ENCODE peak calls at places on chromosome 11, in four cellular contexts. T is thoracic aorta; E is aorta; D is CD8-positive, alpha-beta memory T cell. G is an unnamed sample. For H3K4me1, the result is how much of the 10 kb centered on the place peaks cover.

GRCh38 chr11:76560219-76560618 is 110.3 kb downstream of the LRRC32 start:
- DNase-seq in T (no peak), E (no peak), D (no peak), G (no peak)

GRCh38 chr11:86594746-86595145 is 77.7 kb downstream of the ME3 start:
- DNase-seq in D (no peak), T (no peak), E (no peak), G (no peak)

GRCh38 chr11:83827520-83827919 is 541.4 kb upstream of the CCDC90B start:
- DNase-seq in E (no peak), T (no peak), D (no peak), G (no peak)

GRCh38 chr11:116473236-116473769 is 299.5 kb downstream of the BUD13 start:
- DNase-seq in T (no peak), D (no peak), E (no peak), G (no peak)

GRCh38 chr11:94781822-94782221 is 13.7 kb downstream of the AMOTL1 start:
- DNase-seq in T (no peak), D (no peak), E (no peak), G (no peak)

GRCh38 chr11:2464451-2465165 is 19.8 kb downstream of the KCNQ1 start:
- DNase-seq in T (no peak), D (no peak), E (no peak), G (no peak)

GRCh38 chr11:67056640-67057409 is at the start of gene RHOD:
- DNase-seq in T (no peak), D (no peak), E (peak), G (peak)

GRCh38 chr11:506950-507726 is at the start of gene RNH1:
- DNase-seq in D (peak), T (peak), E (peak), G (peak)

GRCh38 chr11:77411238-77411637 is 62.7 kb downstream of the PAK1 start:
- DNase-seq in D (peak), E (no peak), T (peak), G (no peak)

GRCh38 chr11:107565219-107565937 is at the start of gene ALKBH8:
- DNase-seq in T (peak), D (peak), E (peak), G (peak)

GRCh38 chr11:48036466-48036865 is 56.1 kb downstream of the PTPRJ start:
- DNase-seq in T (no peak), E (no peak), D (no peak), G (no peak)

GRCh38 chr11:75603791-75604736 is 42.0 kb downstream of the SERPINH1 start:
- DNase-seq in T (no peak), D (no peak), E (no peak), G (peak)

GRCh38 chr11:8071616-8072581 is 9.1 kb upstream of the TUB start:
- DNase-seq in T (no peak), D (no peak), E (peak), G (no peak)

GRCh38 chr11:10925149-10925926 is 67.5 kb upstream of the ZBED5 start:
- DNase-seq in D (no peak), T (no peak), E (no peak), G (peak)

GRCh38 chr11:126288237-126288636 is 5.3 kb downstream of the TIRAP start:
- DNase-seq in E (no peak), D (no peak), T (no peak), G (no peak)

DNA sequence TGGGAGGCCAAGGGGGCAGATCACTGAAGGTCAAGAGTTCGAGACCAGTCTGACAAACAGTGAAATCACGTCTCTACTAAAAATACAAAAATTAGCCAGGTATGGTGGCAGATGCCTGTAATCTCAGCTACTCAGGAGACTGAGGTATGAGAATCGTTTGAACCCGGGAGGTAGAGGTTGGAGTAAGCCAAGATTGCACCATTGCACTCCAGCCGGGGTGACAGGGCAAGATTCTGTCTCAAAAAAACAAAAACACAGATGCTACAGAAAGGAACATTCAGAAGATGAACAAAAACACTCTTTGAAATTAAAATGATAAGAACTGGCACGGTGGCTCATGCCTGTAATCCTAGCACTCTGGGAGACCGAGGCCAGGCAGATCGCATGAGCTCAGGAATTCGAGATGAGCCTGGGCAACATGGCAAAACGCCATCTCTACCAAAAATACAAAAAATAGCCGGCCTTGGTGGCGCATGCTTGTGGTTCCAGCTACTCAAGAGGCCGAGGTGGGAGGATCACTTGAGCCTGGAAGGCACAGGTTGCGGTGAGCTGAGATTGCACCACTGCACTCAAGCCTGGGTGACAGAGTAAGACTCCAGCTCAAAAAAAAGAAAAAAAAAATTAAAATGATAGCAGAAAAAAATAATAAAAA is 8.5 kb downstream of the RAB6A start:
- DNase-seq in D (no peak), E (no peak), T (no peak), G (no peak)
- H3K4me1 ChIP-seq in D (under half), E (under half), T (under half), G (under half)

GRCh38 chr11:119786431-119787073 is 57.6 kb upstream of the NECTIN1 start:
- DNase-seq in D (no peak), E (peak), T (no peak), G (no peak)

GRCh38 chr11:119788911-119789560 is 60.0 kb upstream of the NECTIN1 start:
- DNase-seq in E (peak), T (no peak), D (no peak), G (no peak)

GRCh38 chr11:119785131-119785530 is 56.1 kb upstream of the NECTIN1 start:
- DNase-seq in D (no peak), E (peak), T (no peak), G (no peak)

GRCh38 chr11:119788096-119788883 is 59.3 kb upstream of the NECTIN1 start:
- DNase-seq in D (no peak), E (peak), T (no peak), G (no peak)

DNA sequence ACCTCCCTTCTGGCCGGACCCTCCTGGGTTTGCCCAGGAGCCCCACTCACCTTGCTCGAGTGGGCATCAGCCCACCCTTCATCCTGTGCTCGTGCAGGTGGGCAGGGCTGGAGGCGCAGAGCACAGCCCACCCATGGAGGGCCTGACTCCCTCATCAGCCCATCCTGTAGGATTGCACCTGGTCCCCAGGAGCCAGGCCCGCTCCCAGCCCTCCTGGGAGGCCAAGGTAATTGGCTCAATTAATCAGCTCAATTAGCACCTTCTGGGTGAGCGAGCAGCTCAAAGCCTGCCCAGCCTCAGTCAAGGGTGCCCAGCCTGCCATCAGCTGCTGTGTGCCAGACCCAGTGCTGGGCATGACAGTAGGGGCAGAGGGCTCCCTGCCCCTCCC is 58.1 kb upstream of the NECTIN1 start:
- DNase-seq in T (no peak), D (no peak), E (peak), G (no peak)
- H3K27ac ChIP-seq in T (no peak), D (no peak), E (no peak), G (no peak)

GRCh38 chr11:89181111-89181510 is 3.4 kb downstream of the TYR start:
- DNase-seq in E (no peak), D (no peak), T (no peak), G (no peak)

GRCh38 chr11:89182773-89183172 is 5.1 kb downstream of the TYR start:
- DNase-seq in D (no peak), T (no peak), E (no peak), G (no peak)

GRCh38 chr11:89175796-89176195 is 1.9 kb upstream of the TYR start:
- DNase-seq in D (no peak), E (no peak), T (no peak), G (no peak)

GRCh38 chr11:89177691-89178231 is at the start of gene TYR:
- DNase-seq in T (no peak), D (no peak), E (no peak), G (no peak)

DNA sequence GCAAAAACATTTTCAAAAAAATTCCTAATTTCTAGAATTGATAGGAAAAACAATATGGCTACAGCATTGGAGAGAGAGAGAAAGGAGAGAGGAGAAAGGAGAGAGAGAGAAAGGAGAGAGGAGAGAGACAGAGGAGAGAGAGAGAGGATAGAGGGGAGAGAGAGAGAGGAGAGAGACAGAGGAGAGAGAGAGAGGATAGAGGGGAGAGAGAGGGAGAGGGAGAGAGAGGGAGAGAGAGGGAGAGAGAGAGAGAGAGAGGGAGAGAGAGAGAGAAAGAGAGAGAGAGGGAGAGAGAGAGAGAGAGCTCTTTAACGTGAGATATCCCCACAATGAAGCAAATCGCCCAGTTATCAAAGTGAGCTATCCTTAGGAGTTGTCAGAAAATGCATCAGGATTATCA is 737 bp upstream of the TYR start:
- DNase-seq in T (no peak), D (no peak), E (no peak), G (no peak)
- H3K4me3 ChIP-seq in T (no peak), D (no peak), E (no peak), G (no peak)

GRCh38 chr11:12173111-12173510 is 62.7 kb downstream of the MICAL2 start:
- DNase-seq in D (no peak), T (no peak), E (no peak), G (no peak)
- H3K4me1 ChIP-seq in D (under half), T (under half), E (under half), G (half or more)

GRCh38 chr11:19788435-19788834 is 75.8 kb downstream of the NAV2 start:
- DNase-seq in D (no peak), T (no peak), E (no peak), G (no peak)

GRCh38 chr11:19792510-19792909 is 79.9 kb downstream of the NAV2 start:
- DNase-seq in E (no peak), D (no peak), T (no peak), G (no peak)

GRCh38 chr11:19789245-19789644 is 76.6 kb downstream of the NAV2 start:
- DNase-seq in E (no peak), T (no peak), D (no peak), G (no peak)

GRCh38 chr11:19790831-19791552 is 78.4 kb downstream of the NAV2 start:
- DNase-seq in E (no peak), D (no peak), T (no peak), G (no peak)

DNA sequence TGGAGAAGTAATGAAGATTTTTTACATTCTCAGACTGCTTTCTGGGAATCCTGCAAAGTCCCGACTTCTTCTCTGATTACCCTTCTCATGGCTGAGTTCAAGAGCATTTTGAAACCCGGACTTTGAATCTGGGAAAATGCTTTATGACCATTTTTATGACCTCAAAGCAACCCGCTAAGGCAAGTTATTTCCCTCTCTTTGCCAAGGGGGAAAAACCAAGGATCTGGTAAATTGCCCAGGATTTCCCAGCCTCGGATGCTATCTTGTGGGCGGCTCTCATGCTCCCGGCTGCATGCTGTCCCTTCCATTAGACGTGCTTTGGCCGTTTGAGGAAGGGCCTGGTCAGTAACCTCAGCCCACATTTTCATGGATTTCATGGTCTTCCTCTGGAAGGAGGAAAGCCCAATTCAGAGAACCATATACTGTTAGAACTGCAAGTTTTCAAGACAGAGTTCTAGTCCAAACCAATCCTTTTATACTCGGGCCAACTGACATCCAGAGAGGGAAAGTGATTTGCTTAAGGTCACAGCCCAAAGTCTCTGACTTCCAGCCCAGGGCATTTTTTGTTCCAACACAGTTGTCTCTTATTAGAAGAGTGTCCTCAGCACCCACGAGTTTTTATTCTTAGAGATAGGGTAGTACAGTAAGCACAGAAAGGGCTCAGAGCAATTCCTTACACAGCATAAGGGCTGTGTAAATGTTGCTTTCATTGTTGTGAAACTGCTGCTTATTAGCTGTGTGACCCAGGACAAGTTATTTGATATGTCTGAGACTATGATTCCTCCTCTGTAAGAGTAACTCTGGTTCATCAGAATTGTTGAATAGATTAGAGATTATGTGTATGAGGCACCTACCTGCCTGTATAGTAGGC is 77.4 kb downstream of the NAV2 start:
- DNase-seq in T (no peak), E (no peak), D (no peak), G (no peak)
- H3K27ac ChIP-seq in T (peak), E (peak), D (no peak), G (no peak)

GRCh38 chr11:119167933-119168332 is 592 bp upstream of the NLRX1 start:
- DNase-seq in T (no peak), D (no peak), E (no peak), G (no peak)
- H3K4me3 ChIP-seq in T (no peak), D (no peak), E (no peak), G (no peak)

GRCh38 chr11:102446606-102447005 is 6.0 kb downstream of the TMEM123 start:
- DNase-seq in E (no peak), D (no peak), T (no peak), G (no peak)
- H3K4me1 ChIP-seq in E (under half), D (half or more), T (under half), G (under half)

GRCh38 chr11:109037856-109038780 is 373.2 kb downstream of the DDX10 start:
- DNase-seq in E (no peak), D (no peak), T (no peak), G (no peak)
- H3K27ac ChIP-seq in E (no peak), D (no peak), T (peak), G (no peak)